ENCODE peak calls at places on chromosomes 11 and 22, in four cellular contexts. M is A673, B is endothelial cell, F is fibroblast of the aortic adventitia. C is an unnamed sample.

GRCh38 chr11:124812876-124813275 is 12.7 kb upstream of the MSANTD2 start:
- DNase-seq in F (peak), B (no peak), M (peak), C (no peak)

GRCh38 chr11:69218271-69218682 is 62.5 kb downstream of the SMIM38 start:
- DNase-seq in F (no peak), B (no peak), M (peak), C (no peak)

GRCh38 chr22:28799125-28799833 is 1.1 kb downstream of the XBP1 start:
- DNase-seq in F (peak), M (peak), B (peak), C (peak)

GRCh38 chr11:95092549-95093324 is 3.1 kb downstream of the ENDOD1 start:
- DNase-seq in F (peak), M (peak), B (no peak), C (peak)

GRCh38 chr11:82234256-82234655 is 499.4 kb downstream of the FAM181B start:
- DNase-seq in M (no peak), B (no peak), F (no peak), C (no peak)

GRCh38 chr22:27383896-27384295 is 417.7 kb downstream of the MN1 start:
- DNase-seq in B (no peak), F (no peak), M (no peak), C (no peak)

GRCh38 chr11:118338637-118339061 is 3.9 kb downstream of the CD3D start:
- DNase-seq in F (no peak), B (no peak), M (peak), C (no peak)

GRCh38 chr11:11969380-11970215 is 38.8 kb downstream of the DKK3 start:
- DNase-seq in F (no peak), B (no peak), M (no peak), C (no peak)

GRCh38 chr11:830295-831131 is 2.2 kb upstream of the CD151 start:
- DNase-seq in F (peak), M (peak), B (peak), C (peak)

GRCh38 chr11:122748968-122749687 is 89.2 kb upstream of the CRTAM start:
- DNase-seq in M (peak), F (peak), B (no peak), C (peak)

GRCh38 chr22:36332623-36333331 is 55.0 kb downstream of the MYH9 start:
- DNase-seq in M (peak), F (peak), B (peak), C (peak)

GRCh38 chr11:2739531-2740274 is 39.9 kb upstream of the KCNQ1OT1 start:
- DNase-seq in F (no peak), B (no peak), M (no peak), C (no peak)

GRCh38 chr11:74754507-74755255 is 6.0 kb downstream of the RNF169 start:
- DNase-seq in B (no peak), F (peak), M (peak), C (peak)

GRCh38 chr11:114181195-114181594 is 115.0 kb upstream of the NNMT start:
- DNase-seq in M (no peak), F (no peak), B (no peak), C (no peak)

GRCh38 chr11:21142007-21142406 is 472.6 kb downstream of the NELL1 start:
- DNase-seq in M (peak), B (peak), F (no peak), C (no peak)

GRCh38 chr11:95282337-95282751 is 51.3 kb upstream of the SESN3 start:
- DNase-seq in B (no peak), M (no peak), F (peak), C (no peak)

GRCh38 chr22:30089655-30089974 is 9.4 kb downstream of the HORMAD2 start:
- DNase-seq in M (no peak), B (no peak), F (no peak), C (no peak)

GRCh38 chr11:14973621-14974020 is 1.5 kb upstream of the CALCA start:
- DNase-seq in F (peak), B (peak), M (peak), C (peak)

GRCh38 chr11:130645164-130645859 is 196.9 kb downstream of the ADAMTS15 start:
- DNase-seq in B (no peak), M (no peak), F (no peak), C (no peak)

GRCh38 chr22:26718905-26719304 is 61.5 kb downstream of the MIAT start:
- DNase-seq in M (peak), B (no peak), F (peak), C (peak)

GRCh38 chr11:85118151-85118550 is 509.0 kb downstream of the DLG2 start:
- DNase-seq in B (no peak), M (no peak), F (no peak), C (peak)

GRCh38 chr11:126345759-126346585 is 9.5 kb upstream of the ST3GAL4 start:
- DNase-seq in F (peak), B (no peak), M (peak), C (peak)

GRCh38 chr11:30984827-30985226 is 384.7 kb downstream of the DCDC1 start:
- DNase-seq in B (no peak), F (peak), M (no peak), C (peak)

GRCh38 chr22:38987171-38987895 is 5.2 kb downstream of the APOBEC3B start:
- DNase-seq in B (no peak), F (no peak), M (no peak), C (no peak)

GRCh38 chr22:32842486-32842885 is 41.0 kb downstream of the TIMP3 start:
- DNase-seq in F (no peak), B (no peak), M (no peak), C (peak)

GRCh38 chr11:8605956-8606355 is 11.9 kb upstream of the STK33 start:
- DNase-seq in M (no peak), F (peak), B (no peak), C (peak)

GRCh38 chr11:128927683-128928336 is 14.9 kb downstream of the TP53AIP1 start:
- DNase-seq in F (no peak), B (no peak), M (no peak), C (no peak)

GRCh38 chr11:47272706-47273105 is 2.8 kb downstream of the MADD start:
- DNase-seq in B (no peak), F (peak), M (peak), C (peak)

GRCh38 chr11:35593143-35593542 is 25.1 kb upstream of the FJX1 start:
- DNase-seq in M (no peak), F (peak), B (no peak), C (peak)

GRCh38 chr11:113014262-113014661 is 53.0 kb downstream of the NCAM1 start:
- DNase-seq in B (no peak), M (peak), F (no peak), C (peak)